ENCODE peak calls at places on chromosomes 4 and X, in seven cellular contexts. N, D, E, R, V, C and J are unnamed samples.

GRCh38 chrX:110341189-110342035 is 17.2 kb upstream of the RTL9 start:
- DNase-seq in N (no peak), D (no peak), E (no peak), R (peak; percentile 30), V (no peak), C (no peak), J (no peak)

GRCh38 chr4:109733728-109734127 is 3.9 kb upstream of the PLA2G12A start:
- DNase-seq in N (no peak), D (no peak), E (no peak), R (no peak), V (no peak), C (no peak), J (no peak)

GRCh38 chr4:67393699-67394281 is 151.5 kb downstream of the CENPC start:
- DNase-seq in N (no peak), D (peak; percentile 44), E (no peak), R (peak; percentile 46), V (peak; percentile 74), C (peak; percentile 67), J (peak; percentile 55)

GRCh38 chr4:145326491-145326890 is 146.1 kb upstream of the OTUD4 start:
- DNase-seq in N (no peak), D (no peak), E (no peak), R (no peak), V (no peak), C (no peak), J (no peak)

GRCh38 chr4:2304877-2305561 is 43.1 kb upstream of the MXD4 start:
- DNase-seq in N (no peak), D (no peak), E (no peak), R (no peak), V (no peak), C (no peak), J (no peak)

GRCh38 chr4:25862411-25863346 is at the start of gene SEL1L3:
- DNase-seq in N (no peak), D (peak; percentile 82), E (no peak), R (peak; percentile 25), V (peak; percentile 60), C (peak; percentile 89), J (no peak)

GRCh38 chr4:110501826-110502225 is 25.9 kb downstream of the ENPEP start:
- DNase-seq in N (no peak), D (no peak), E (no peak), R (no peak), V (no peak), C (no peak), J (no peak)

GRCh38 chr4:3340703-3341088 is 47.9 kb downstream of the RGS12 start:
- DNase-seq in N (no peak), D (no peak), E (no peak), R (no peak), V (no peak), C (no peak), J (no peak)

GRCh38 chr4:180909279-180909678 is 1333.9 kb upstream of the TENM3 start:
- DNase-seq in N (no peak), D (no peak), E (no peak), R (peak; percentile 50), V (peak; percentile 58), C (peak; percentile 83), J (no peak)

GRCh38 chr4:155494037-155494718 is 117.4 kb upstream of the MAP9 start:
- DNase-seq in N (no peak), D (no peak), E (no peak), R (no peak), V (no peak), C (no peak), J (no peak)

GRCh38 chr4:161573836-161574235 is 590.0 kb downstream of the FSTL5 start:
- DNase-seq in N (no peak), D (no peak), E (no peak), R (peak; percentile 8), V (no peak), C (no peak), J (no peak)

GRCh38 chr4:123976285-123976684 is 579.7 kb downstream of the SPRY1 start:
- DNase-seq in N (no peak), D (peak; percentile 73), E (no peak), R (no peak), V (peak; percentile 9), C (peak; percentile 32), J (no peak)

GRCh38 chr4:176185068-176185467 is 10.3 kb downstream of the SPATA4 start:
- DNase-seq in N (no peak), D (no peak), E (no peak), R (no peak), V (no peak), C (no peak), J (no peak)

GRCh38 chrX:108309144-108309543 is 129.1 kb downstream of the COL4A6 start:
- DNase-seq in N (no peak), D (no peak), E (no peak), R (no peak), V (no peak), C (no peak), J (no peak)

GRCh38 chr4:176778491-176778890 is 14.2 kb downstream of the VEGFC start:
- DNase-seq in N (no peak), D (no peak), E (no peak), R (peak; percentile 60), V (no peak), C (no peak), J (no peak)

GRCh38 chr4:11471613-11472012 is 42.9 kb upstream of the HS3ST1 start:
- DNase-seq in N (peak; percentile 21), D (no peak), E (no peak), R (no peak), V (no peak), C (no peak), J (no peak)

GRCh38 chr4:173046818-173047217 is 121.8 kb upstream of the GALNT7 start:
- DNase-seq in N (no peak), D (peak; percentile 95), E (no peak), R (peak; percentile 76), V (no peak), C (no peak), J (no peak)

GRCh38 chr4:187184513-187184912 is 460.9 kb upstream of the FAT1 start:
- DNase-seq in N (no peak), D (peak; percentile 74), E (no peak), R (no peak), V (peak; percentile 1), C (no peak), J (no peak)

GRCh38 chr4:2804973-2805501 is 12.2 kb downstream of the SH3BP2 start:
- DNase-seq in N (no peak), D (no peak), E (no peak), R (no peak), V (no peak), C (no peak), J (no peak)

GRCh38 chr4:110183643-110184042 is 14.8 kb downstream of the ELOVL6 start:
- DNase-seq in N (no peak), D (peak; percentile 67), E (no peak), R (peak; percentile 59), V (peak; percentile 12), C (no peak), J (no peak)

GRCh38 chr4:90127706-90128345 is 632 bp downstream of the CCSER1 start:
- DNase-seq in N (no peak), D (no peak), E (peak; percentile 16), R (no peak), V (peak; percentile 62), C (peak; percentile 60), J (no peak)

GRCh38 chr4:10115657-10116624 is 658 bp downstream of the WDR1 start:
- DNase-seq in N (no peak), D (peak; percentile 73), E (no peak), R (peak; percentile 65), V (peak; percentile 63), C (peak; percentile 72), J (no peak)

GRCh38 chr4:149823770-149824221 is 8.2 kb upstream of the IQCM start:
- DNase-seq in N (no peak), D (no peak), E (peak; percentile 1), R (peak; percentile 83), V (peak; percentile 11), C (no peak), J (peak; percentile 58)

GRCh38 chr4:129422277-129422676 is 326.3 kb downstream of the C4orf33 start:
- DNase-seq in N (no peak), D (no peak), E (no peak), R (no peak), V (no peak), C (no peak), J (no peak)

GRCh38 chrX:153769158-153769864 is 5.3 kb downstream of the PLXNB3 start:
- DNase-seq in N (no peak), D (no peak), E (no peak), R (no peak), V (no peak), C (no peak), J (no peak)

GRCh38 chrX:45956222-45956867 is 588.9 kb downstream of the ZNF674 start:
- DNase-seq in N (no peak), D (no peak), E (no peak), R (no peak), V (no peak), C (no peak), J (no peak)

GRCh38 chrX:103360092-103360491 is 3.8 kb downstream of the TCEAL9 start:
- DNase-seq in N (no peak), D (no peak), E (no peak), R (no peak), V (no peak), C (no peak), J (no peak)

GRCh38 chrX:1434871-1435240 is 17.9 kb downstream of the ASMTL start:
- DNase-seq in N (no peak), D (no peak), E (no peak), R (no peak), V (no peak), C (no peak), J (no peak)

GRCh38 chr4:172650758-172651495 is 517.7 kb upstream of the GALNT7 start:
- DNase-seq in N (no peak), D (no peak), E (no peak), R (no peak), V (no peak), C (no peak), J (no peak)

GRCh38 chr4:121375262-121375661 is 5.6 kb downstream of the QRFPR start:
- DNase-seq in N (no peak), D (no peak), E (no peak), R (peak; percentile 63), V (no peak), C (no peak), J (peak; percentile 13)